ENCODE peak calls at places on chromosomes 7 and 10, in five cellular contexts. One of them, this sample, is unnamed.

GRCh38 chr10:71476249-71477011 is 79.7 kb downstream of the CDH23 start:
- DNase-seq in progenitor cell of endocrine pancreas: no peak
- DNase-seq in GM20000: no peak
- DNase-seq in astrocyte: no peak
- DNase-seq in CD8-positive, alpha-beta T cell: no peak
- DNase-seq in this sample: no peak

GRCh38 chr10:70283445-70284399 is at the start of gene NPFFR1:
- DNase-seq in progenitor cell of endocrine pancreas: peak
- DNase-seq in astrocyte: no peak
- DNase-seq in CD8-positive, alpha-beta T cell: no peak
- DNase-seq in GM20000: no peak
- DNase-seq in this sample: no peak

GRCh38 chr10:78977761-78978305 is 90.9 kb upstream of the ZMIZ1 start:
- DNase-seq in CD8-positive, alpha-beta T cell: no peak
- DNase-seq in progenitor cell of endocrine pancreas: no peak
- DNase-seq in astrocyte: peak
- DNase-seq in GM20000: no peak
- DNase-seq in this sample: no peak

GRCh38 chr10:28769147-28769604 is 91.9 kb downstream of the BAMBI start:
- DNase-seq in CD8-positive, alpha-beta T cell: no peak
- DNase-seq in progenitor cell of endocrine pancreas: no peak
- DNase-seq in astrocyte: no peak
- DNase-seq in GM20000: no peak
- DNase-seq in this sample: no peak

GRCh38 chr7:50953820-50954219 is 171.1 kb upstream of the GRB10 start:
- DNase-seq in progenitor cell of endocrine pancreas: no peak
- DNase-seq in CD8-positive, alpha-beta T cell: no peak
- DNase-seq in astrocyte: peak
- DNase-seq in GM20000: no peak
- DNase-seq in this sample: no peak

GRCh38 chr7:2508327-2509231 is 11.0 kb upstream of the LFNG start:
- DNase-seq in GM20000: peak
- DNase-seq in CD8-positive, alpha-beta T cell: peak
- DNase-seq in progenitor cell of endocrine pancreas: no peak
- DNase-seq in astrocyte: no peak
- DNase-seq in this sample: no peak

GRCh38 chr7:5349437-5350173 is 66.9 kb downstream of the SLC29A4 start:
- DNase-seq in astrocyte: no peak
- DNase-seq in progenitor cell of endocrine pancreas: no peak
- DNase-seq in GM20000: no peak
- DNase-seq in CD8-positive, alpha-beta T cell: no peak
- DNase-seq in this sample: no peak

GRCh38 chr7:140049339-140050024 is 13.3 kb downstream of the PARP12 start:
- DNase-seq in progenitor cell of endocrine pancreas: no peak
- DNase-seq in CD8-positive, alpha-beta T cell: no peak
- DNase-seq in astrocyte: peak
- DNase-seq in GM20000: no peak
- DNase-seq in this sample: no peak

GRCh38 chr7:92731327-92732063 is 104.9 kb downstream of the CDK6 start:
- DNase-seq in progenitor cell of endocrine pancreas: no peak
- DNase-seq in astrocyte: peak
- DNase-seq in GM20000: peak
- DNase-seq in CD8-positive, alpha-beta T cell: no peak
- DNase-seq in this sample: no peak

GRCh38 chr10:124719213-124719851 is 24.8 kb downstream of the FAM53B start:
- DNase-seq in astrocyte: peak
- DNase-seq in GM20000: peak
- DNase-seq in progenitor cell of endocrine pancreas: no peak
- DNase-seq in CD8-positive, alpha-beta T cell: peak
- DNase-seq in this sample: no peak

GRCh38 chr7:95396136-95397032 is at the start of gene PON3:
- DNase-seq in progenitor cell of endocrine pancreas: no peak
- DNase-seq in astrocyte: no peak
- DNase-seq in GM20000: peak
- DNase-seq in CD8-positive, alpha-beta T cell: no peak
- DNase-seq in this sample: no peak

GRCh38 chr7:3294432-3295100 is 6.5 kb upstream of the SDK1 start:
- DNase-seq in progenitor cell of endocrine pancreas: no peak
- DNase-seq in CD8-positive, alpha-beta T cell: no peak
- DNase-seq in astrocyte: no peak
- DNase-seq in GM20000: no peak
- DNase-seq in this sample: no peak

GRCh38 chr7:2887816-2888215 is 43.7 kb upstream of the GNA12 start:
- DNase-seq in CD8-positive, alpha-beta T cell: no peak
- DNase-seq in astrocyte: no peak
- DNase-seq in GM20000: no peak
- DNase-seq in progenitor cell of endocrine pancreas: no peak
- DNase-seq in this sample: no peak

GRCh38 chr10:95998274-95998673 is 45.1 kb upstream of the CCNJ start:
- DNase-seq in CD8-positive, alpha-beta T cell: no peak
- DNase-seq in GM20000: no peak
- DNase-seq in progenitor cell of endocrine pancreas: no peak
- DNase-seq in astrocyte: no peak
- DNase-seq in this sample: no peak

GRCh38 chr10:103473261-103473671 is 5.8 kb downstream of the CALHM3 start:
- DNase-seq in astrocyte: no peak
- DNase-seq in GM20000: no peak
- DNase-seq in progenitor cell of endocrine pancreas: no peak
- DNase-seq in CD8-positive, alpha-beta T cell: no peak
- DNase-seq in this sample: no peak

GRCh38 chr10:94186722-94187121 is 176.0 kb downstream of the NOC3L start:
- DNase-seq in GM20000: no peak
- DNase-seq in CD8-positive, alpha-beta T cell: no peak
- DNase-seq in astrocyte: no peak
- DNase-seq in progenitor cell of endocrine pancreas: no peak
- DNase-seq in this sample: no peak

GRCh38 chr7:92835140-92835850 is 1.1 kb downstream of the CDK6 start:
- DNase-seq in GM20000: peak
- DNase-seq in progenitor cell of endocrine pancreas: peak
- DNase-seq in astrocyte: peak
- DNase-seq in CD8-positive, alpha-beta T cell: peak
- DNase-seq in this sample: peak

GRCh38 chr7:22300839-22301238 is 56.1 kb downstream of the RAPGEF5 start:
- DNase-seq in progenitor cell of endocrine pancreas: no peak
- DNase-seq in astrocyte: no peak
- DNase-seq in CD8-positive, alpha-beta T cell: no peak
- DNase-seq in GM20000: no peak
- DNase-seq in this sample: no peak

GRCh38 chr7:154345093-154345492 is 292.9 kb downstream of the DPP6 start:
- DNase-seq in CD8-positive, alpha-beta T cell: no peak
- DNase-seq in progenitor cell of endocrine pancreas: no peak
- DNase-seq in astrocyte: no peak
- DNase-seq in GM20000: no peak
- DNase-seq in this sample: no peak

GRCh38 chr7:8443871-8444756 is 10.7 kb downstream of the NXPH1 start:
- DNase-seq in GM20000: no peak
- DNase-seq in astrocyte: no peak
- DNase-seq in progenitor cell of endocrine pancreas: no peak
- DNase-seq in CD8-positive, alpha-beta T cell: no peak
- DNase-seq in this sample: peak
- TF ChIP-seq CTCF in GM20000: no peak
- TF ChIP-seq CTCF in astrocyte: no peak
- TF ChIP-seq CTCF in progenitor cell of endocrine pancreas: peak
- TF ChIP-seq CTCF in CD8-positive, alpha-beta T cell: no peak
- TF ChIP-seq CTCF in this sample: peak

GRCh38 chr10:116766241-116767198 is 24.2 kb upstream of the HSPA12A start:
- DNase-seq in GM20000: no peak
- DNase-seq in astrocyte: no peak
- DNase-seq in progenitor cell of endocrine pancreas: no peak
- DNase-seq in CD8-positive, alpha-beta T cell: no peak
- DNase-seq in this sample: no peak
- TF ChIP-seq CTCF in GM20000: no peak
- TF ChIP-seq CTCF in astrocyte: no peak
- TF ChIP-seq CTCF in progenitor cell of endocrine pancreas: no peak
- TF ChIP-seq CTCF in CD8-positive, alpha-beta T cell: no peak
- TF ChIP-seq CTCF in this sample: no peak

GRCh38 chr10:128173383-128173782 is 47.2 kb upstream of the MKI67 start:
- DNase-seq in GM20000: no peak
- DNase-seq in astrocyte: no peak
- DNase-seq in progenitor cell of endocrine pancreas: no peak
- DNase-seq in CD8-positive, alpha-beta T cell: no peak
- DNase-seq in this sample: no peak

GRCh38 chr10:128180843-128181242 is 54.6 kb upstream of the MKI67 start:
- DNase-seq in astrocyte: no peak
- DNase-seq in progenitor cell of endocrine pancreas: no peak
- DNase-seq in GM20000: no peak
- DNase-seq in CD8-positive, alpha-beta T cell: peak
- DNase-seq in this sample: no peak

GRCh38 chr10:128172756-128173155 is 46.5 kb upstream of the MKI67 start:
- DNase-seq in CD8-positive, alpha-beta T cell: no peak
- DNase-seq in progenitor cell of endocrine pancreas: no peak
- DNase-seq in astrocyte: no peak
- DNase-seq in GM20000: no peak
- DNase-seq in this sample: no peak

GRCh38 chr10:128174581-128175559 is 48.6 kb upstream of the MKI67 start:
- DNase-seq in GM20000: no peak
- DNase-seq in progenitor cell of endocrine pancreas: no peak
- DNase-seq in CD8-positive, alpha-beta T cell: no peak
- DNase-seq in astrocyte: no peak
- DNase-seq in this sample: no peak

GRCh38 chr10:128178319-128178937 is 52.2 kb upstream of the MKI67 start:
- DNase-seq in progenitor cell of endocrine pancreas: no peak
- DNase-seq in GM20000: peak
- DNase-seq in CD8-positive, alpha-beta T cell: peak
- DNase-seq in astrocyte: no peak
- DNase-seq in this sample: peak
- TF ChIP-seq CTCF in progenitor cell of endocrine pancreas: peak
- TF ChIP-seq CTCF in GM20000: peak
- TF ChIP-seq CTCF in CD8-positive, alpha-beta T cell: peak
- TF ChIP-seq CTCF in astrocyte: peak
- TF ChIP-seq CTCF in this sample: peak

GRCh38 chr10:8183241-8183704 is 128.8 kb downstream of the GATA3 start:
- DNase-seq in progenitor cell of endocrine pancreas: no peak
- DNase-seq in CD8-positive, alpha-beta T cell: peak
- DNase-seq in astrocyte: peak
- DNase-seq in GM20000: no peak
- DNase-seq in this sample: no peak

GRCh38 chr10:8182841-8183240 is 128.4 kb downstream of the GATA3 start:
- DNase-seq in GM20000: no peak
- DNase-seq in astrocyte: no peak
- DNase-seq in CD8-positive, alpha-beta T cell: no peak
- DNase-seq in progenitor cell of endocrine pancreas: no peak
- DNase-seq in this sample: no peak

GRCh38 chr10:8180756-8181155 is 126.3 kb downstream of the GATA3 start:
- DNase-seq in progenitor cell of endocrine pancreas: no peak
- DNase-seq in CD8-positive, alpha-beta T cell: no peak
- DNase-seq in astrocyte: no peak
- DNase-seq in GM20000: no peak
- DNase-seq in this sample: no peak

GRCh38 chr10:8180348-8180747 is 125.9 kb downstream of the GATA3 start:
- DNase-seq in GM20000: no peak
- DNase-seq in progenitor cell of endocrine pancreas: no peak
- DNase-seq in astrocyte: no peak
- DNase-seq in CD8-positive, alpha-beta T cell: no peak
- DNase-seq in this sample: no peak

DNA sequence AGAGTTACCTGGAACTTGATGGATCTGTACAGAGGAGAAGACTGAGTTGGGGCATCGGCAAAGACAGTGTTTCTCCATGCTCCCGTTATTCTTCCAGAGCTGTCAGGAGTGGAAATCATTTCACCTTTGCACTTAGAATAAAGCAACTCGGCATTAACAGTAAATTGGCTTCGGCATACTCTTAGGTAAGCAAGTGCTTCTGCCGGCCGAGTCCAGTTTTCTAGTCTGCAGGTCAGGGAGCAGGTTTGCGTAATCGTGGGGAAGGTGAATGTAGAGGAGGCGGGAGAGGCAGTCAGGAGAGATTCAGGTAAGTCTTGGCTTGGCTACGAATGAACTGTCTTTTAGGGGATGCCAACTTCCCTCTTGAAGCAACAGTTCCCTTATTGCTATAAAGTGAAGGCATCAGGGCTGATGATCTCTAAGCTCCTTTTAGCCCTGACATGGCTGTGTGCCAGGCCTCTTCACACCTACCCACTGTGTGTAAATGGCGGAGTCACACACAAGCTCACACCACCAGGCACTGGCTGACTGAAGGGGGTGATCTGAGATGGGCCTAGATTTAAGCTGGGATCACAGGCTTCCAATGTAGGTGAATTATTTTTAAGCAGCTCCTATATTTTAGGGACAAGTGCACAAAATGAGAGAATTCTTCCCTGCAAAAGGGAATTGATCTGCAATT is 127.1 kb downstream of the GATA3 start:
- DNase-seq in progenitor cell of endocrine pancreas: no peak
- DNase-seq in astrocyte: no peak
- DNase-seq in CD8-positive, alpha-beta T cell: no peak
- DNase-seq in GM20000: no peak
- DNase-seq in this sample: no peak
- TF ChIP-seq CTCF in progenitor cell of endocrine pancreas: no peak
- TF ChIP-seq CTCF in astrocyte: no peak
- TF ChIP-seq CTCF in CD8-positive, alpha-beta T cell: no peak
- TF ChIP-seq CTCF in GM20000: no peak
- TF ChIP-seq CTCF in this sample: no peak